ENCODE peak calls at places on chromosome 7, in eight cellular contexts. U is stimulated activated CD4-positive, alpha-beta T cell treated with anti-CD3 and anti-CD28 coated beads, Interleukin-15, amount 100 ng/mL, for 48 hours; D is heart right ventricle; G is GM12891; W is islet precursor cell; J is NCI-H82; M is NCI-H774; Z is coronary artery. Q is an unnamed sample.

GRCh38 chr7:100413286-100413685 is 15.2 kb downstream of the ZCWPW1 start:
- DNase-seq in U (no peak), D (no peak), G (no peak), W (no peak), J (no peak), M (no peak), Z (no peak), Q (no peak)

GRCh38 chr7:154857728-154858681 is 144.9 kb downstream of the PAXIP1 start:
- DNase-seq in U (no peak), D (no peak), G (no peak), W (peak; percentile 74), J (no peak), M (no peak), Z (no peak), Q (peak; percentile 74)

GRCh38 chr7:53596230-53596629 is 560.8 kb downstream of the POM121L12 start:
- DNase-seq in U (no peak), D (no peak), G (no peak), W (peak; percentile 75), J (no peak), M (no peak), Z (no peak), Q (no peak)

GRCh38 chr7:9718071-9718470 is 1255.6 kb upstream of the PHF14 start:
- DNase-seq in U (no peak), D (no peak), G (no peak), W (no peak), J (no peak), M (no peak), Z (no peak), Q (no peak)

GRCh38 chr7:17506090-17506489 is 207.6 kb downstream of the AHR start:
- DNase-seq in U (no peak), D (no peak), G (no peak), W (no peak), J (no peak), M (no peak), Z (no peak), Q (no peak)

GRCh38 chr7:2554654-2555053 is 670 bp downstream of the BRAT1 start:
- DNase-seq in U (no peak), D (no peak), G (peak; percentile 41), W (peak; percentile 60), J (peak; percentile 58), M (no peak), Z (no peak), Q (no peak)

GRCh38 chr7:21251166-21251806 is 176.6 kb upstream of the SP4 start:
- DNase-seq in U (no peak), D (no peak), G (no peak), W (no peak), J (no peak), M (no peak), Z (no peak), Q (no peak)

GRCh38 chr7:84492128-84492527 is 297.5 kb upstream of the SEMA3A start:
- DNase-seq in U (no peak), D (no peak), G (no peak), W (no peak), J (no peak), M (no peak), Z (no peak), Q (no peak)

GRCh38 chr7:133349101-133349500 is 96.2 kb downstream of the EXOC4 start:
- DNase-seq in U (no peak), D (no peak), G (no peak), W (no peak), J (no peak), M (no peak), Z (no peak), Q (no peak)

GRCh38 chr7:151020231-151020630 is 4.1 kb downstream of the ATG9B start:
- DNase-seq in U (no peak), D (no peak), G (no peak), W (peak; percentile 88), J (peak; percentile 23), M (no peak), Z (no peak), Q (no peak)

GRCh38 chr7:134547738-134548054 is 1.2 kb upstream of the AKR1B15 start:
- DNase-seq in U (no peak), D (peak; percentile 69), G (peak; percentile 27), W (peak; percentile 89), J (no peak), M (no peak), Z (no peak), Q (no peak)

GRCh38 chr7:3210531-3210930 is 90.5 kb upstream of the SDK1 start:
- DNase-seq in U (no peak), D (no peak), G (no peak), W (peak; percentile 61), J (no peak), M (no peak), Z (no peak), Q (peak; percentile 87)

GRCh38 chr7:70005885-70006284 is 407.6 kb downstream of the AUTS2 start:
- DNase-seq in U (no peak), D (no peak), G (no peak), W (no peak), J (no peak), M (no peak), Z (no peak), Q (no peak)

GRCh38 chr7:45161842-45162241 is 4.3 kb downstream of the RAMP3 start:
- DNase-seq in U (no peak), D (no peak), G (no peak), W (no peak), J (no peak), M (no peak), Z (peak; percentile 55), Q (no peak)

GRCh38 chr7:106545275-106545674 is 115.7 kb downstream of the CCDC71L start:
- DNase-seq in U (no peak), D (no peak), G (no peak), W (no peak), J (no peak), M (no peak), Z (no peak), Q (no peak)

GRCh38 chr7:36966039-36966438 is 241.7 kb upstream of the AOAH start:
- DNase-seq in U (no peak), D (no peak), G (no peak), W (no peak), J (no peak), M (peak; percentile 47), Z (no peak), Q (no peak)

GRCh38 chr7:155869784-155870076 is 57.5 kb upstream of the SHH start:
- DNase-seq in U (no peak), D (no peak), G (no peak), W (peak; percentile 24), J (no peak), M (no peak), Z (peak; percentile 43), Q (peak; percentile 80)

GRCh38 chr7:149827089-149827981 is 10.8 kb upstream of the ZNF862 start:
- DNase-seq in U (no peak), D (no peak), G (peak; percentile 19), W (no peak), J (no peak), M (no peak), Z (no peak), Q (no peak)

GRCh38 chr7:47785923-47786556 is 162.2 kb downstream of the PKD1L1 start:
- DNase-seq in U (no peak), D (no peak), G (no peak), W (no peak), J (no peak), M (no peak), Z (no peak), Q (no peak)

GRCh38 chr7:79227035-79227434 is 226.4 kb downstream of the MAGI2 start:
- DNase-seq in U (no peak), D (no peak), G (no peak), W (no peak), J (no peak), M (peak; percentile 72), Z (no peak), Q (no peak)

GRCh38 chr7:3254718-3255117 is 46.3 kb upstream of the SDK1 start:
- DNase-seq in U (no peak), D (no peak), G (no peak), W (peak; percentile 57), J (no peak), M (no peak), Z (no peak), Q (no peak)

GRCh38 chr7:102981451-102981850 is 68.7 kb downstream of the LRRC17 start:
- DNase-seq in U (no peak), D (no peak), G (no peak), W (no peak), J (no peak), M (no peak), Z (no peak), Q (no peak)

GRCh38 chr7:30743371-30744074 is 8.4 kb upstream of the INMT start:
- DNase-seq in U (no peak), D (peak; percentile 53), G (no peak), W (peak; percentile 63), J (peak; percentile 34), M (no peak), Z (no peak), Q (no peak)

GRCh38 chr7:44634187-44634838 is 27.9 kb downstream of the OGDH start:
- DNase-seq in U (no peak), D (no peak), G (no peak), W (no peak), J (no peak), M (peak; percentile 53), Z (peak; percentile 61), Q (no peak)

GRCh38 chr7:130387628-130388403 is 7.5 kb downstream of the CPA1 start:
- DNase-seq in U (no peak), D (no peak), G (no peak), W (no peak), J (no peak), M (no peak), Z (peak; percentile 64), Q (peak; percentile 60)

GRCh38 chr7:132117181-132117580 is 459.1 kb downstream of the PLXNA4 start:
- DNase-seq in U (no peak), D (no peak), G (no peak), W (no peak), J (no peak), M (no peak), Z (no peak), Q (peak; percentile 1)

GRCh38 chr7:132080967-132081668 is 495.2 kb downstream of the PLXNA4 start:
- DNase-seq in U (no peak), D (no peak), G (no peak), W (no peak), J (no peak), M (no peak), Z (no peak), Q (peak; percentile 9)

GRCh38 chr7:14377646-14378266 is 388.3 kb upstream of the ETV1 start:
- DNase-seq in U (no peak), D (no peak), G (no peak), W (no peak), J (no peak), M (no peak), Z (no peak), Q (no peak)

GRCh38 chr7:80370587-80370986 is 141.3 kb downstream of the GNAT3 start:
- DNase-seq in U (no peak), D (no peak), G (no peak), W (no peak), J (no peak), M (no peak), Z (no peak), Q (no peak)

GRCh38 chr7:68306692-68307107 is 1291.6 kb upstream of the AUTS2 start:
- DNase-seq in U (no peak), D (no peak), G (no peak), W (peak; percentile 69), J (no peak), M (no peak), Z (no peak), Q (no peak)

GRCh38 chr7:7696458-7697119 is 21.8 kb downstream of the RPA3 start:
- DNase-seq in U (no peak), D (no peak), G (no peak), W (no peak), J (no peak), M (no peak), Z (no peak), Q (no peak)

GRCh38 chr7:134443396-134444070 is 15.4 kb downstream of the AKR1B1 start:
- DNase-seq in U (no peak), D (no peak), G (no peak), W (no peak), J (no peak), M (no peak), Z (no peak), Q (no peak)

GRCh38 chr7:77383333-77383740 is 32.8 kb downstream of the GSAP start:
- DNase-seq in U (no peak), D (no peak), G (no peak), W (peak; percentile 63), J (no peak), M (no peak), Z (no peak), Q (no peak)

GRCh38 chr7:93055543-93056107 is 62.2 kb downstream of the SAMD9 start:
- DNase-seq in U (no peak), D (no peak), G (peak; percentile 28), W (no peak), J (peak; percentile 71), M (peak; percentile 51), Z (no peak), Q (no peak)